ENCODE peak calls at places on chromosome X, in eight cellular contexts. S is fibroblast of pulmonary artery, R is tibial nerve, D is GM23248, Q is upper lobe of right lung, G is upper lobe of left lung, B is mesenchymal stem cell, C is kidney epithelial cell. Y is an unnamed sample.

GRCh38 chrX:19852014-19853005 is 35.1 kb downstream of the SH3KBP1 start:
- DNase-seq in S (peak; percentile 70), R (no peak), D (peak; percentile 44), Q (no peak), G (no peak), B (peak; percentile 66), C (no peak), Y (peak; percentile 60)

GRCh38 chrX:123084797-123085196 is 99.3 kb upstream of the GRIA3 start:
- DNase-seq in S (peak; percentile 49), R (no peak), D (peak; percentile 84), Q (no peak), G (no peak), B (peak; percentile 48), C (peak; percentile 41), Y (peak; percentile 92)

GRCh38 chrX:71615954-71616353 is 2.4 kb downstream of the CXCR3 start:
- DNase-seq in S (no peak), R (no peak), D (no peak), Q (no peak), G (no peak), B (no peak), C (no peak), Y (no peak)

GRCh38 chrX:29257516-29257915 is 670.3 kb downstream of the IL1RAPL1 start:
- DNase-seq in S (peak; percentile 65), R (no peak), D (no peak), Q (no peak), G (no peak), B (no peak), C (no peak), Y (peak; percentile 2)

GRCh38 chrX:140177821-140178220 is 212.5 kb upstream of the CXorf66 start:
- DNase-seq in S (no peak), R (no peak), D (no peak), Q (no peak), G (no peak), B (no peak), C (no peak), Y (no peak)

GRCh38 chrX:9829308-9830267 is 43.4 kb downstream of the SHROOM2 start:
- DNase-seq in S (peak; percentile 77), R (no peak), D (peak; percentile 14), Q (no peak), G (no peak), B (peak; percentile 83), C (peak; percentile 92), Y (no peak)

GRCh38 chrX:135185795-135186443 is 14.7 kb upstream of the CT55 start:
- DNase-seq in S (peak; percentile 59), R (peak; percentile 9), D (peak; percentile 58), Q (no peak), G (no peak), B (peak; percentile 43), C (no peak), Y (peak; percentile 62)

GRCh38 chrX:148659481-148659880 is 159.1 kb downstream of the AFF2 start:
- DNase-seq in S (peak; percentile 50), R (no peak), D (no peak), Q (no peak), G (no peak), B (no peak), C (no peak), Y (peak; percentile 20)

GRCh38 chrX:150032742-150033141 is 94.5 kb upstream of the EOLA2 start:
- DNase-seq in S (peak; percentile 63), R (no peak), D (peak; percentile 87), Q (no peak), G (no peak), B (peak; percentile 84), C (no peak), Y (peak; percentile 74)

GRCh38 chrX:72001471-72001870 is 90.8 kb downstream of the NHSL2 start:
- DNase-seq in S (no peak), R (no peak), D (no peak), Q (no peak), G (no peak), B (no peak), C (no peak), Y (no peak)

GRCh38 chrX:74450803-74451449 is 29.6 kb downstream of the SLC16A2 start:
- DNase-seq in S (peak; percentile 90), R (peak; percentile 11), D (peak; percentile 90), Q (no peak), G (no peak), B (peak; percentile 87), C (peak; percentile 67), Y (peak; percentile 92)

GRCh38 chrX:117840645-117841044 is 276.0 kb downstream of the KLHL13 start:
- DNase-seq in S (no peak), R (no peak), D (no peak), Q (no peak), G (no peak), B (no peak), C (peak; percentile 71), Y (no peak)

GRCh38 chrX:139932901-139933796 is at the start of gene ATP11C:
- DNase-seq in S (peak; percentile 86), R (peak; percentile 73), D (peak; percentile 87), Q (peak; percentile 88), G (peak; percentile 80), B (peak; percentile 87), C (peak; percentile 34), Y (peak; percentile 85)

GRCh38 chrX:38468758-38469157 is 92.6 kb upstream of the TSPAN7 start:
- DNase-seq in S (no peak), R (no peak), D (no peak), Q (no peak), G (no peak), B (no peak), C (no peak), Y (no peak)

GRCh38 chrX:107766470-107767140 is 9.0 kb downstream of the TSC22D3 start:
- DNase-seq in S (peak; percentile 75), R (peak; percentile 42), D (peak; percentile 71), Q (no peak), G (no peak), B (peak; percentile 38), C (peak; percentile 41), Y (peak; percentile 12)

GRCh38 chrX:39809326-39809725 is 288.4 kb downstream of the BCOR start:
- DNase-seq in S (peak; percentile 43), R (no peak), D (peak; percentile 85), Q (no peak), G (no peak), B (peak; percentile 82), C (peak; percentile 18), Y (peak; percentile 73)

GRCh38 chrX:106612403-106612789 is 618 bp downstream of the RADX start:
- DNase-seq in S (no peak), R (no peak), D (peak; percentile 9), Q (no peak), G (no peak), B (peak; percentile 6), C (no peak), Y (no peak)

GRCh38 chrX:108165349-108166111 is 74.0 kb downstream of the ATG4A start:
- DNase-seq in S (peak; percentile 72), R (no peak), D (peak; percentile 56), Q (no peak), G (no peak), B (peak; percentile 48), C (no peak), Y (peak; percentile 29)

GRCh38 chrX:40155617-40156471 is 58.1 kb upstream of the BCOR start:
- DNase-seq in S (no peak), R (no peak), D (peak; percentile 35), Q (no peak), G (no peak), B (no peak), C (no peak), Y (no peak)

GRCh38 chrX:87900320-87900908 is 382.8 kb downstream of the KLHL4 start:
- DNase-seq in S (no peak), R (no peak), D (no peak), Q (no peak), G (no peak), B (peak; percentile 1), C (no peak), Y (no peak)
- H3K4me3 ChIP-seq in S (no peak overlapping the region), R (peak overlapping the region; percentile 12), D (no peak overlapping the region), Q (no peak overlapping the region), G (no peak overlapping the region), B (peak overlapping the region; percentile 36), C (no peak overlapping the region), Y (no peak overlapping the region)

GRCh38 chrX:18426004-18426320 is 554 bp downstream of the CDKL5 start:
- DNase-seq in S (no peak), R (no peak), D (peak; percentile 16), Q (no peak), G (no peak), B (no peak), C (no peak), Y (no peak)

GRCh38 chrX:18425199-18426003 is at the start of gene CDKL5:
- DNase-seq in S (peak; percentile 96), R (peak; percentile 95), D (peak; percentile 96), Q (peak; percentile 98), G (peak; percentile 98), B (peak; percentile 95), C (peak; percentile 92), Y (peak; percentile 94)

GRCh38 chrX:18422886-18423285 is 2.5 kb upstream of the CDKL5 start:
- DNase-seq in S (peak; percentile 33), R (no peak), D (peak; percentile 28), Q (no peak), G (no peak), B (no peak), C (no peak), Y (peak; percentile 46)

GRCh38 chrX:18424482-18425198 is 768 bp upstream of the CDKL5 start:
- DNase-seq in S (peak; percentile 35), R (no peak), D (peak; percentile 61), Q (peak; percentile 57), G (peak; percentile 26), B (peak; percentile 63), C (no peak), Y (peak; percentile 27)

GRCh38 chrX:18428006-18428405 is 2.6 kb downstream of the CDKL5 start:
- DNase-seq in S (no peak), R (no peak), D (no peak), Q (no peak), G (no peak), B (no peak), C (no peak), Y (no peak)
- H3K4me3 ChIP-seq in S (no peak overlapping the region), R (no peak overlapping the region), D (no peak overlapping the region), Q (no peak overlapping the region), G (no peak overlapping the region), B (no peak overlapping the region), C (no peak overlapping the region), Y (no peak overlapping the region)

DNA sequence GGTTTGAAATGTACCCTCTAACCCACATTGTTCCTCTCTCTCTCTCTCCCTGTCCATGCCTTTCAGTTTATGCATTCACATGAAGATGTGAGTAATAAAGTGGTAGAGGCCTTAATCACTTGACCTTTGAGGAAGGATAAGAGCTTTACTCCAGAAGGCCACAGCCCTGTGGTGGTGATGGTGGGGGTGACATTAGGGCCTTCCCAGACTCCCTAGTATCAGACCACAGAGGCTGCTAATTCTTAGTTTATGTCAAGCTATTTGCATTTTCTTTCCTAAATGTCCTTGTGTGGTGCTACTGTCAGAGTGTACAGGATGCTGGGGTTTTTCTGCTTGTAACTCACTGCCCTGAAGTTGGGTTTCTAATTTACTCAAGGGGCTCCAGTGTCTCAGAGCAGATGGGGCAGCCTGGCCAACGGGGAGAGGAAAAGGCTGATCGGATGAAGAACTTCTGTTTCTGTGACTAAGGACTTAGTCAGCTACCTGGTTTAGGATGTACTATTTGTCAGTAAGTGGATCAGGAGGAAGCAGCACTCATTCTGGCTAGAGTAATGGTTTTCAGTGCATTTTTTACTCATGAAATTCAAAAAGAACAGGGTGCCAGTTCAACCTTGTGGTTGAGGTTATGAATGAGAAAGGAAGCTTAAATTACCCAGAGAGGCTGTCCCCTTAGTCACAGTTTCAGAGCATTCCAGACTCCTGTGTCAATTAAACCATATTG is 509.6 kb upstream of the DIPK2B start:
- DNase-seq in S (peak; percentile 59), R (no peak), D (peak; percentile 90), Q (no peak), G (no peak), B (peak; percentile 86), C (peak; percentile 88), Y (peak; percentile 97)
- H3K4me3 ChIP-seq in S (no peak overlapping the region), R (no peak overlapping the region), D (no peak overlapping the region), Q (no peak overlapping the region), G (no peak overlapping the region), B (no peak overlapping the region), C (no peak overlapping the region), Y (no peak overlapping the region)

GRCh38 chrX:131828482-131828881 is 194.6 kb upstream of the STK26 start:
- DNase-seq in S (no peak), R (no peak), D (no peak), Q (no peak), G (no peak), B (no peak), C (no peak), Y (no peak)
- H3K4me3 ChIP-seq in S (no peak overlapping the region), R (no peak overlapping the region), D (no peak overlapping the region), Q (no peak overlapping the region), G (no peak overlapping the region), B (no peak overlapping the region), C (no peak overlapping the region), Y (no peak overlapping the region)

Y was measured in AG10803.